ENCODE peak calls at places on chromosomes 11 and 22, in six cellular contexts. D is fibroblast of lung, Q is fibroblast of the aortic adventitia, X is adrenal gland, C is RWPE1, Z is GM23338. N is an unnamed sample.

GRCh38 chr11:35992551-35992950 is 48.7 kb downstream of the LDLRAD3 start:
- DNase-seq in C (no peak), Z (no peak), Q (no peak), X (no peak), D (no peak), N (no peak)

GRCh38 chr11:70675697-70676374 is 277.5 kb downstream of the CTTN start:
- DNase-seq in Q (no peak), Z (no peak), X (no peak), C (no peak), D (no peak), N (peak)

GRCh38 chr11:133522344-133522743 is 10.0 kb downstream of the OPCML start:
- DNase-seq in Z (no peak), Q (no peak), D (no peak), C (no peak), X (no peak), N (no peak)

GRCh38 chr11:72333657-72334056 is 89.7 kb upstream of the PHOX2A start:
- DNase-seq in Z (peak), Q (peak), X (no peak), C (no peak), D (peak), N (no peak)

GRCh38 chr11:128765571-128766530 is 72.0 kb downstream of the FLI1 start:
- DNase-seq in C (no peak), D (no peak), Q (peak), Z (no peak), X (no peak), N (no peak)

GRCh38 chr11:97745515-97746050 is 1275.2 kb upstream of the CNTN5 start:
- DNase-seq in X (no peak), Q (no peak), Z (no peak), C (no peak), D (no peak), N (no peak)

GRCh38 chr22:41579297-41579996 is 10.2 kb downstream of the PMM1 start:
- DNase-seq in Z (no peak), D (no peak), C (no peak), Q (no peak), X (peak), N (no peak)

GRCh38 chr11:74725701-74726100 is 5.5 kb downstream of the CHRDL2 start:
- DNase-seq in D (peak), C (no peak), Q (no peak), Z (no peak), X (no peak), N (no peak)

GRCh38 chr11:16876053-16876752 is 137.8 kb downstream of the C11orf58 start:
- DNase-seq in Q (no peak), C (peak), Z (no peak), X (no peak), D (no peak), N (no peak)

GRCh38 chr22:21855715-21856114 is 11.7 kb downstream of the MAPK1 start:
- DNase-seq in D (no peak), Q (no peak), C (no peak), X (no peak), Z (no peak), N (no peak)

GRCh38 chr11:84019576-84020194 is 733.5 kb upstream of the CCDC90B start:
- DNase-seq in X (peak), D (peak), C (no peak), Z (no peak), Q (peak), N (no peak)

GRCh38 chr11:66362481-66363147 is 8.9 kb downstream of the SLC29A2 start:
- DNase-seq in Z (no peak), Q (no peak), X (no peak), D (no peak), C (no peak), N (no peak)

GRCh38 chr11:73654482-73655021 is 8.2 kb downstream of the PLEKHB1 start:
- DNase-seq in X (no peak), D (no peak), C (no peak), Q (no peak), Z (no peak), N (no peak)

GRCh38 chr11:118620529-118621070 is 13.2 kb downstream of the PHLDB1 start:
- DNase-seq in X (no peak), C (no peak), D (no peak), Z (no peak), Q (no peak), N (no peak)

GRCh38 chr22:30390974-30391691 is 3.9 kb upstream of the RNF215 start:
- DNase-seq in Q (peak), D (peak), C (peak), Z (peak), X (peak), N (peak)

GRCh38 chr11:16788141-16789060 is 50.0 kb downstream of the C11orf58 start:
- DNase-seq in X (peak), Z (peak), Q (peak), D (peak), C (peak), N (no peak)

GRCh38 chr11:132943737-132944556 is 588.4 kb downstream of the OPCML start:
- DNase-seq in C (no peak), Q (no peak), D (no peak), Z (peak), X (no peak), N (no peak)

GRCh38 chr11:44726278-44727113 is at the start of gene TSPAN18:
- DNase-seq in X (no peak), Q (no peak), Z (peak), D (no peak), C (no peak), N (no peak)

GRCh38 chr11:65414776-65415498 is 7.7 kb upstream of the NEAT1 start:
- DNase-seq in D (no peak), C (no peak), Q (peak), X (no peak), Z (no peak), N (no peak)

GRCh38 chr22:20918663-20919220 is 1.5 kb downstream of the CRKL start:
- DNase-seq in D (no peak), Q (no peak), X (no peak), Z (no peak), C (peak), N (no peak)

GRCh38 chr11:64994318-64994717 is 2.5 kb downstream of the BATF2 start:
- DNase-seq in C (no peak), X (no peak), Z (no peak), Q (no peak), D (no peak), N (no peak)

GRCh38 chr11:8531312-8531711 is 62.7 kb downstream of the STK33 start:
- DNase-seq in X (no peak), Q (no peak), D (peak), Z (peak), C (no peak), N (no peak)

GRCh38 chr22:49930596-49931412 is 12.4 kb downstream of the CRELD2 start:
- DNase-seq in D (peak), Q (peak), X (peak), Z (peak), C (no peak), N (peak)

GRCh38 chr11:71223671-71224660 is 28.4 kb downstream of the SHANK2 start:
- DNase-seq in X (no peak), Z (no peak), C (no peak), Q (no peak), D (no peak), N (no peak)

GRCh38 chr11:121426476-121427454 is 25.3 kb upstream of the SORL1 start:
- DNase-seq in C (no peak), D (no peak), Z (peak), X (no peak), Q (no peak), N (no peak)

GRCh38 chr11:94895971-94896370 is 77.4 kb downstream of the CWC15 start:
- DNase-seq in C (no peak), Z (no peak), D (peak), X (no peak), Q (peak), N (no peak)

GRCh38 chr11:120400564-120401364 is 64.6 kb downstream of the ARHGEF12 start:
- DNase-seq in X (peak), Z (no peak), Q (peak), D (peak), C (peak), N (peak)

GRCh38 chr11:73185680-73186293 is 32.3 kb upstream of the P2RY2 start:
- DNase-seq in Q (peak), X (peak), D (peak), Z (no peak), C (peak), N (no peak)

GRCh38 chr11:30585892-30586250 is 282 bp downstream of the MPPED2 start:
- DNase-seq in D (no peak), C (no peak), Q (no peak), X (peak), Z (peak), N (no peak)

GRCh38 chr11:122069946-122070345 is 46.1 kb downstream of the BLID start:
- DNase-seq in C (peak), X (peak), D (peak), Z (peak), Q (peak), N (no peak)

GRCh38 chr11:3826721-3827120 is 14.0 kb downstream of the RHOG start:
- DNase-seq in Q (no peak), X (no peak), D (no peak), Z (peak), C (no peak), N (no peak)

GRCh38 chr11:2732261-2732939 is 32.6 kb upstream of the KCNQ1OT1 start:
- DNase-seq in C (no peak), Q (no peak), D (no peak), Z (no peak), X (no peak), N (no peak)

GRCh38 chr11:70116386-70117077 is 38.4 kb downstream of the ANO1 start:
- DNase-seq in X (no peak), Z (no peak), C (no peak), D (no peak), Q (no peak), N (peak)

GRCh38 chr11:62120466-62120865 is 3.3 kb upstream of the INCENP start:
- DNase-seq in C (no peak), X (no peak), D (no peak), Z (no peak), Q (no peak), N (no peak)

GRCh38 chr11:62123669-62124185 is at the start of gene INCENP:
- DNase-seq in D (peak), Z (peak), Q (peak), C (peak), X (peak), N (peak)

GRCh38 chr11:62120001-62120400 is 3.8 kb upstream of the INCENP start:
- DNase-seq in Z (no peak), X (no peak), Q (no peak), D (no peak), C (no peak), N (no peak)

GRCh38 chr11:62124186-62125113 is 639 bp downstream of the INCENP start:
- DNase-seq in Z (peak), D (peak), C (peak), Q (no peak), X (no peak), N (peak)

GRCh38 chr11:62122076-62122475 is 1.7 kb upstream of the INCENP start:
- DNase-seq in Z (peak), Q (no peak), C (no peak), X (no peak), D (no peak), N (no peak)
- TF ChIP-seq CTCF in Z (peak), Q (no peak), C (no peak), X (no peak), D (peak), N (no peak)

GRCh38 chr11:11444027-11444799 is 91.2 kb upstream of the CSNK2A3 start:
- DNase-seq in D (peak), Q (peak), X (no peak), C (peak), Z (no peak), N (no peak)
- TF ChIP-seq CTCF in D (no peak), Q (no peak), X (no peak), C (no peak), Z (no peak), N (no peak)

DNA sequence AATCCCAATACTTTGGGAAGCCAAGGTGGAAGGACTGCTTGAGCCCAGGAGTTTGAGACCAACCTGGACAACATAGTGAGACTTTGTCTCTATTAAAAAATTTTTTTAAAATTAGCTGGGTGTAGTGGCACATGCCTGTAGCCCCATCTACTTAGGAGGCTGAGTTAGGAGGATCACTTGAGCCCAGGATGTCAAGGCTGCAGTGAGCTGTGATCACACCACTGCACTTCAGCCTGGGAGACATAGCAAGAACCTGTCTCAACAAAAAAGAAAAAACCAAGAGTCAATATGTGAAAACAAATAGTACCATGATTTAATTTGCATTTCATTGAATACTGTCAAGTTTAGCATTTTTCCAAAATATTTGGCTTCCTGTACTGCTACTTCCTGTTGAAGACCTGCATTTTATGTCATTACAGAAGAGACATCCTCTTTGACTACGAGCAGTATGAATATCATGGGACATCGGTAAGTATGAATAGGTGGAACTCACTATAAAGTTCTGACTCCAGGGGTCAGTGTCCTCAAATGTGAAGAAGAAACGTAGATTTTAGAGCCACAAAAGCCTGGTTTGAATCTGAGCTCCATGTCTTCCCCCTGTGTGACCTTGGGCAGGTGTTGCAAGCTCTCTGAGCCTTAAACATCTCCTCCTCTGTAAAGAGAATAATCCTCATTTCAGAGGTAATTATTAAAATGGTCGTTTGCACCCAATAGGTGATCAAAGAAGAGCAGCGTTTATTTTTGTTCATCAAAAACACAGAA is 16.0 kb downstream of the CDC45 start:
- DNase-seq in C (no peak), Q (peak), X (no peak), D (peak), Z (peak), N (no peak)
- TF ChIP-seq CTCF in C (no peak), Q (no peak), X (no peak), D (peak), Z (peak), N (peak)

GRCh38 chr11:11657101-11657935 is 35.5 kb upstream of the GALNT18 start:
- DNase-seq in Z (no peak), C (no peak), D (no peak), X (no peak), Q (no peak), N (no peak)

GRCh38 chr11:11662578-11662977 is 40.8 kb upstream of the GALNT18 start:
- DNase-seq in C (no peak), X (no peak), D (no peak), Q (no peak), Z (no peak), N (no peak)

GRCh38 chr11:11661356-11662040 is 39.7 kb upstream of the GALNT18 start:
- DNase-seq in X (no peak), D (no peak), C (no peak), Z (peak), Q (no peak), N (no peak)

GRCh38 chr11:11660351-11660750 is 38.5 kb upstream of the GALNT18 start:
- DNase-seq in Z (no peak), Q (no peak), D (no peak), X (no peak), C (no peak), N (no peak)

GRCh38 chr11:11659567-11660341 is 37.9 kb upstream of the GALNT18 start:
- DNase-seq in Z (peak), X (no peak), C (no peak), D (no peak), Q (no peak), N (no peak)
- TF ChIP-seq CTCF in Z (peak), X (no peak), C (no peak), D (peak), Q (no peak), N (peak)

DNA sequence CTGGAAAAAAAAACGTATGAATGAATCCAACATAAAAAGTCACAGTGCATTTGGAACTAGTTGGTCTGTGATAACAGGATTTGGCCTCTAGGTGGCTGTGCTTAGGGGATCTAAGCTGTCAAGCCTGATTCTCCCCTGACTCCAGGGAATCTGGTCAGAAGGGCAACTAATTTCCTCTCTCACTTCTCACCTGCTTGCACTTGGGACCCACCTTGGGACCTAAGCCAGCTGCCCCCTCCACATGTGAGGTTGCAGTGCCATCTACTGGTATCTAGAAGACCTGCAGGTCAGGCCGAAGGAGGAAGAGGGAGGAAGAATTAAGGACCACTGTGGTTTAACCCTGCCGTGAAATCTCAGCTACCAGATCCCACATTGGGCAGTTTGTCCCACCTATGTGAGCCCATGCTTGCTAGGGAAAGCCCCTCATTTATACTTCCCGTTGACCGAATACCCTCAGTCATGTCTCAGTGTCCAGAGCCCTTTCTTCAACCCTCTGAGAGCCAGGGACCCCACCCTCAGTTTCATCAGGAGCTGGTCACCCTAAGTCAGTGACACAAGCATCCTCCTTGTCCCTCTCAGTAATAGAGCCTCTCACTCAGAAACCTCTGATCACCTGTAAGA is 33.2 kb upstream of the CAVIN3 start:
- DNase-seq in Z (peak), D (peak), X (peak), C (peak), Q (peak), N (peak)
- TF ChIP-seq CTCF in Z (peak), D (peak), X (peak), C (peak), Q (peak), N (peak)

GRCh38 chr11:10688401-10688800 is 5.2 kb downstream of the IRAG1 start:
- DNase-seq in X (no peak), Z (peak), C (peak), Q (no peak), D (no peak), N (no peak)
- TF ChIP-seq CTCF in X (no peak), Z (peak), C (no peak), Q (peak), D (peak), N (no peak)

GRCh38 chr11:110434952-110435779 is 5.4 kb downstream of the FDX1 start:
- DNase-seq in C (no peak), X (peak), Q (peak), Z (peak), D (peak), N (no peak)
- TF ChIP-seq CTCF in C (peak), X (no peak), Q (peak), Z (peak), D (peak), N (peak)